ENCODE peak calls at places on chromosomes 6 and 20, in six cellular contexts. Z, H, I, A, J and G are unnamed samples.

GRCh38 chr20:6108330-6108729 is 14.5 kb downstream of the FERMT1 start:
- DNase-seq in A (no peak), I (no peak), Z (no peak), H (no peak), J (no peak), G (no peak)

GRCh38 chr20:63196756-63197470 is 19.0 kb downstream of the YTHDF1 start:
- DNase-seq in H (no peak), J (no peak), I (no peak), Z (no peak), A (no peak), G (no peak)

GRCh38 chr6:30981942-30982772 is 1.4 kb upstream of the MUC21 start:
- DNase-seq in J (no peak), H (peak; percentile 58), Z (peak; percentile 63), I (peak; percentile 76), A (peak; percentile 78), G (peak; percentile 24)

GRCh38 chr6:65998544-65998943 is 291.5 kb upstream of the EYS start:
- DNase-seq in H (no peak), Z (no peak), J (no peak), I (no peak), A (no peak), G (no peak)

GRCh38 chr6:63731946-63732735 is 96.5 kb downstream of the PHF3 start:
- DNase-seq in J (no peak), A (no peak), Z (no peak), H (no peak), I (peak; percentile 56), G (no peak)

GRCh38 chr6:119333707-119334295 is 15.8 kb downstream of the MAN1A1 start:
- DNase-seq in I (no peak), Z (no peak), A (peak; percentile 45), H (no peak), J (no peak), G (no peak)

GRCh38 chr20:48850681-48851299 is 23.0 kb upstream of the PREX1 start:
- DNase-seq in I (no peak), J (no peak), A (no peak), H (no peak), Z (no peak), G (no peak)

GRCh38 chr6:51983564-51983963 is 103.8 kb downstream of the PKHD1 start:
- DNase-seq in J (no peak), Z (no peak), A (no peak), H (no peak), I (no peak), G (no peak)

GRCh38 chr6:100001915-100002388 is 7.9 kb upstream of the MCHR2 start:
- DNase-seq in Z (peak; percentile 33), J (peak; percentile 69), H (peak; percentile 45), A (peak; percentile 63), I (peak; percentile 71), G (peak; percentile 16)

GRCh38 chr6:170294813-170295518 is 4.1 kb upstream of the DLL1 start:
- DNase-seq in J (no peak), A (no peak), H (no peak), Z (no peak), I (no peak), G (no peak)

GRCh38 chr6:85864453-85865401 is 222.0 kb upstream of the SYNCRIP start:
- DNase-seq in H (no peak), J (no peak), A (no peak), I (peak; percentile 39), Z (no peak), G (peak; percentile 67)

GRCh38 chr20:45218636-45219035 is 2.5 kb upstream of the SEMG2 start:
- DNase-seq in J (no peak), A (no peak), Z (no peak), H (no peak), I (no peak), G (no peak)

GRCh38 chr6:10478187-10479040 is 42.7 kb upstream of the GCNT2 start:
- DNase-seq in I (peak; percentile 56), Z (no peak), H (no peak), J (peak; percentile 14), A (peak; percentile 74), G (no peak)

GRCh38 chr20:25580711-25581110 is 4.6 kb downstream of the NINL start:
- DNase-seq in I (peak; percentile 41), Z (peak; percentile 82), A (no peak), J (no peak), H (no peak), G (no peak)

GRCh38 chr6:82568290-82568993 is 204.8 kb downstream of the TPBG start:
- DNase-seq in Z (no peak), A (no peak), I (no peak), J (peak; percentile 40), H (no peak), G (no peak)

GRCh38 chr6:42141603-42142117 is 760 bp downstream of the C6orf132 start:
- DNase-seq in A (no peak), I (no peak), J (no peak), H (no peak), Z (no peak), G (no peak)

GRCh38 chr20:50296450-50297375 is 106.1 kb downstream of the CEBPB start:
- DNase-seq in A (no peak), Z (no peak), H (no peak), J (no peak), I (no peak), G (no peak)